ENCODE peak calls at places on chromosomes 6 and 20, in seven cellular contexts. M is activated T-helper 1 cell treated with anti-CD3 and anti-CD28 coated beads, Interleukin-2, amount 50 U/mL, for 16 hours; E is HT1080; C is neuronal stem cell; A is EH; O is T-helper 2 cell; V is GM19239. W is an unnamed sample.
A peak's percentile ranks its signal among the peaks of the same experiment; 100 is the strongest.

GRCh38 chr20:32482251-32483220 is 102.6 kb downstream of the NOL4L start:
- DNase-seq in M (no peak), A (peak; percentile 50), C (peak; percentile 61), O (peak; percentile 41), V (no peak), E (peak; percentile 34), W (no peak)

GRCh38 chr6:36636283-36636682 is 42.1 kb downstream of the SRSF3 start:
- DNase-seq in E (no peak), A (no peak), V (no peak), M (no peak), O (no peak), C (no peak), W (no peak)

GRCh38 chr20:59808729-59809381 is 124.6 kb downstream of the SYCP2 start:
- DNase-seq in M (no peak), E (no peak), C (no peak), O (no peak), A (no peak), V (no peak), W (no peak)

GRCh38 chr6:11586574-11586973 is 49.0 kb downstream of the TMEM170B start:
- DNase-seq in O (no peak), C (peak; percentile 39), E (peak; percentile 32), M (no peak), A (peak; percentile 97), V (no peak), W (no peak)

GRCh38 chr6:3929281-3929798 is 80.2 kb downstream of the FAM50B start:
- DNase-seq in E (no peak), O (no peak), C (no peak), M (no peak), A (peak; percentile 99), V (no peak), W (no peak)

GRCh38 chr6:131966443-131966842 is 15.3 kb upstream of the CCN2 start:
- DNase-seq in O (no peak), M (no peak), A (peak; percentile 49), E (peak; percentile 75), C (no peak), V (no peak), W (no peak)

GRCh38 chr6:144434308-144434990 is 149.3 kb downstream of the UTRN start:
- DNase-seq in A (peak; percentile 91), O (peak; percentile 14), M (no peak), V (no peak), C (no peak), E (peak; percentile 91), W (no peak)

GRCh38 chr6:45229416-45229815 is 98.7 kb upstream of the RUNX2 start:
- DNase-seq in C (no peak), M (no peak), A (no peak), E (no peak), V (no peak), O (no peak), W (no peak)

GRCh38 chr6:30557683-30557981 is 537 bp downstream of the PRR3 start:
- DNase-seq in E (no peak), C (no peak), O (peak; percentile 76), M (no peak), V (no peak), A (no peak), W (no peak)

GRCh38 chr6:4647414-4648365 is 128.5 kb upstream of the CDYL start:
- DNase-seq in M (no peak), E (peak; percentile 79), A (peak; percentile 79), C (peak; percentile 67), O (peak; percentile 11), V (no peak), W (peak; percentile 20)

GRCh38 chr6:143536866-143537691 is 25.6 kb upstream of the FUCA2 start:
- DNase-seq in C (peak; percentile 47), M (peak; percentile 42), V (peak; percentile 40), O (peak; percentile 82), A (peak; percentile 75), E (peak; percentile 49), W (peak; percentile 15)

GRCh38 chr6:34317172-34317477 is 68.3 kb upstream of the SMIM29 start:
- DNase-seq in C (no peak), A (no peak), M (no peak), V (no peak), E (no peak), O (no peak), W (no peak)

GRCh38 chr20:4813839-4814695 is 92.4 kb downstream of the PRND start:
- DNase-seq in C (no peak), M (peak; percentile 21), V (no peak), E (peak; percentile 31), A (no peak), O (peak; percentile 96), W (no peak)

GRCh38 chr6:116280161-116280959 is 630 bp upstream of the TSPYL1 start:
- DNase-seq in A (no peak), V (no peak), M (no peak), O (peak; percentile 41), E (peak; percentile 32), C (no peak), W (no peak)

GRCh38 chr20:49964964-49965780 is 17.6 kb upstream of the SNAI1 start:
- DNase-seq in C (no peak), A (peak; percentile 52), M (no peak), E (peak; percentile 41), O (peak; percentile 20), V (peak; percentile 46), W (peak; percentile 23)

GRCh38 chr6:87541726-87542125 is 48.1 kb downstream of the RARS2 start:
- DNase-seq in V (no peak), C (no peak), E (no peak), O (no peak), M (no peak), A (no peak), W (no peak)

W was measured in NCI-H2107.